ENCODE peak calls at places on chromosomes 11 and 22, in seven cellular contexts. One of them, this sample, is unnamed. For H3K79me2 and H3K4me1, the result is how much of the 10 kb centered on the place peaks cover.

GRCh38 chr11:34192481-34193401 is 87.3 kb downstream of the NAT10 start:
- DNase-seq in neural progenitor cell: peak
- DNase-seq in OCI-LY7: no peak
- DNase-seq in H9: no peak
- DNase-seq in HepG2: no peak
- DNase-seq in osteoblast: peak
- DNase-seq in fibroblast of lung: peak
- DNase-seq in this sample: peak

GRCh38 chr11:1843098-1843473 is 4.3 kb downstream of the TNNI2 start:
- DNase-seq in neural progenitor cell: no peak
- DNase-seq in OCI-LY7: no peak
- DNase-seq in H9: no peak
- DNase-seq in HepG2: no peak
- DNase-seq in osteoblast: no peak
- DNase-seq in fibroblast of lung: no peak
- DNase-seq in this sample: no peak

GRCh38 chr11:7584910-7585309 is 71.1 kb downstream of the PPFIBP2 start:
- DNase-seq in neural progenitor cell: no peak
- DNase-seq in OCI-LY7: no peak
- DNase-seq in H9: no peak
- DNase-seq in HepG2: no peak
- DNase-seq in osteoblast: no peak
- DNase-seq in fibroblast of lung: no peak
- DNase-seq in this sample: no peak

GRCh38 chr11:86742436-86742805 is 57.9 kb upstream of the PRSS23 start:
- DNase-seq in neural progenitor cell: no peak
- DNase-seq in OCI-LY7: no peak
- DNase-seq in H9: no peak
- DNase-seq in HepG2: no peak
- DNase-seq in osteoblast: no peak
- DNase-seq in fibroblast of lung: no peak
- DNase-seq in this sample: no peak

GRCh38 chr11:102111011-102111786 is 952 bp downstream of the YAP1 start:
- DNase-seq in neural progenitor cell: peak
- DNase-seq in OCI-LY7: no peak
- DNase-seq in H9: peak
- DNase-seq in HepG2: peak
- DNase-seq in osteoblast: peak
- DNase-seq in fibroblast of lung: peak
- DNase-seq in this sample: peak

GRCh38 chr22:34902335-34902734 is 163.6 kb upstream of the ISX start:
- DNase-seq in neural progenitor cell: no peak
- DNase-seq in OCI-LY7: no peak
- DNase-seq in H9: no peak
- DNase-seq in HepG2: no peak
- DNase-seq in osteoblast: no peak
- DNase-seq in fibroblast of lung: no peak
- DNase-seq in this sample: no peak

GRCh38 chr11:3737386-3737933 is 59.9 kb downstream of the NUP98 start:
- DNase-seq in neural progenitor cell: no peak
- DNase-seq in OCI-LY7: no peak
- DNase-seq in H9: no peak
- DNase-seq in HepG2: no peak
- DNase-seq in osteoblast: no peak
- DNase-seq in fibroblast of lung: no peak
- DNase-seq in this sample: no peak

GRCh38 chr11:16363709-16364108 is 7.4 kb upstream of the SOX6 start:
- DNase-seq in neural progenitor cell: no peak
- DNase-seq in OCI-LY7: no peak
- DNase-seq in H9: no peak
- DNase-seq in HepG2: no peak
- DNase-seq in osteoblast: no peak
- DNase-seq in fibroblast of lung: no peak
- DNase-seq in this sample: no peak

GRCh38 chr11:118913411-118914125 is 12.2 kb downstream of the BCL9L start:
- DNase-seq in neural progenitor cell: peak
- DNase-seq in OCI-LY7: no peak
- DNase-seq in H9: peak
- DNase-seq in HepG2: no peak
- DNase-seq in osteoblast: peak
- DNase-seq in fibroblast of lung: no peak
- DNase-seq in this sample: peak

GRCh38 chr11:44648109-44648508 is 78.7 kb upstream of the TSPAN18 start:
- DNase-seq in neural progenitor cell: no peak
- DNase-seq in OCI-LY7: no peak
- DNase-seq in H9: no peak
- DNase-seq in HepG2: no peak
- DNase-seq in osteoblast: no peak
- DNase-seq in fibroblast of lung: no peak
- DNase-seq in this sample: no peak

GRCh38 chr11:8913961-8914660 is 3.1 kb downstream of the AKIP1 start:
- DNase-seq in neural progenitor cell: peak
- DNase-seq in OCI-LY7: peak
- DNase-seq in H9: peak
- DNase-seq in HepG2: peak
- DNase-seq in osteoblast: peak
- DNase-seq in fibroblast of lung: peak
- DNase-seq in this sample: no peak

GRCh38 chr22:42641801-42642413 is 1.5 kb upstream of the ATP5MGL start:
- DNase-seq in neural progenitor cell: no peak
- DNase-seq in OCI-LY7: no peak
- DNase-seq in H9: no peak
- DNase-seq in HepG2: peak
- DNase-seq in osteoblast: peak
- DNase-seq in fibroblast of lung: peak
- DNase-seq in this sample: no peak

GRCh38 chr22:42644422-42645340 is 4.3 kb upstream of the ATP5MGL start:
- DNase-seq in neural progenitor cell: no peak
- DNase-seq in OCI-LY7: no peak
- DNase-seq in H9: peak
- DNase-seq in HepG2: no peak
- DNase-seq in osteoblast: peak
- DNase-seq in fibroblast of lung: peak
- DNase-seq in this sample: no peak

GRCh38 chr22:42645341-42645937 is 3.8 kb downstream of the CYB5R3 start:
- DNase-seq in neural progenitor cell: no peak
- DNase-seq in OCI-LY7: no peak
- DNase-seq in H9: peak
- DNase-seq in HepG2: no peak
- DNase-seq in osteoblast: peak
- DNase-seq in fibroblast of lung: no peak
- DNase-seq in this sample: no peak

GRCh38 chr22:42643632-42644421 is 3.4 kb upstream of the ATP5MGL start:
- DNase-seq in neural progenitor cell: no peak
- DNase-seq in OCI-LY7: no peak
- DNase-seq in H9: no peak
- DNase-seq in HepG2: no peak
- DNase-seq in osteoblast: peak
- DNase-seq in fibroblast of lung: no peak
- DNase-seq in this sample: no peak

GRCh38 chr22:42642801-42643631 is 2.6 kb upstream of the ATP5MGL start:
- DNase-seq in neural progenitor cell: peak
- DNase-seq in OCI-LY7: no peak
- DNase-seq in H9: no peak
- DNase-seq in HepG2: no peak
- DNase-seq in osteoblast: peak
- DNase-seq in fibroblast of lung: no peak
- DNase-seq in this sample: no peak
- H3K79me2 ChIP-seq in neural progenitor cell: half or more
- H3K79me2 ChIP-seq in OCI-LY7: under half
- H3K79me2 ChIP-seq in H9: under half
- H3K79me2 ChIP-seq in HepG2: half or more
- H3K79me2 ChIP-seq in osteoblast: half or more
- H3K79me2 ChIP-seq in fibroblast of lung: half or more
- H3K79me2 ChIP-seq in this sample: under half

DNA sequence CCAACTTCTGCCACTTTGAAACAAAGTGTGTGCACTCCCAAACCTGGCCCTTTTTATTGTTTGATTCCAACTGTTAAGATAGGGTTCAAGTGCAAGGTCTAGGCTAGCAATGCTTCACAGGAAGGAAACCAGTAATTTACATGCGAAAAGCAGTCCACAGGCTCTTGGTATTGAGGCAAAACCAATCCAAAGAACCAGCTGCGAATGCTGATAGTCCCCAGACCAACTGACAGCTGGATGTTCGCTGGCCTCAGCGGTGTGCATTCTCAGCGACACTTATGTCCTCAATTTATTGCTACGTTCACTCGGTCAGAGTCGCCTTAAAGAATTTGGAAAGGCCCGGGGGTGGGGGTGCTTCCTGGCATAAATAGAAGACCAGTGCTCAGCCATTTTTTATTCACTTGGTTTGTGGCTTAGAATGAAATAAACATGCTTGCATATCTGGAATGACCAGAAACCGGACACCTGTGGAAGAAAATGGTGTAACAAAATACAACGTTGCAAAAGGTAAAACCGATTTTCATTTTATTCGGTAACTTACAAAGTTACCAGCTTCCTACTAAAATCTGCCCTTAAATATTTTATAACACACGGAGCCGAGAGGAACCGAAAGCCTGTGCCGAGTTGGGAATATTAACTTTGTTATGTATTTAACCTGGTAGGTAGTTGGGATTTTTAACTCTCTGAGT is 1.6 kb downstream of the CPT1A start:
- DNase-seq in neural progenitor cell: peak
- DNase-seq in OCI-LY7: peak
- DNase-seq in H9: peak
- DNase-seq in HepG2: no peak
- DNase-seq in osteoblast: no peak
- DNase-seq in fibroblast of lung: no peak
- DNase-seq in this sample: peak
- H3K4me1 ChIP-seq in neural progenitor cell: under half
- H3K4me1 ChIP-seq in OCI-LY7: under half
- H3K4me1 ChIP-seq in H9: under half
- H3K4me1 ChIP-seq in HepG2: half or more
- H3K4me1 ChIP-seq in osteoblast: under half
- H3K4me1 ChIP-seq in fibroblast of lung: under half
- H3K4me1 ChIP-seq in this sample: under half

DNA sequence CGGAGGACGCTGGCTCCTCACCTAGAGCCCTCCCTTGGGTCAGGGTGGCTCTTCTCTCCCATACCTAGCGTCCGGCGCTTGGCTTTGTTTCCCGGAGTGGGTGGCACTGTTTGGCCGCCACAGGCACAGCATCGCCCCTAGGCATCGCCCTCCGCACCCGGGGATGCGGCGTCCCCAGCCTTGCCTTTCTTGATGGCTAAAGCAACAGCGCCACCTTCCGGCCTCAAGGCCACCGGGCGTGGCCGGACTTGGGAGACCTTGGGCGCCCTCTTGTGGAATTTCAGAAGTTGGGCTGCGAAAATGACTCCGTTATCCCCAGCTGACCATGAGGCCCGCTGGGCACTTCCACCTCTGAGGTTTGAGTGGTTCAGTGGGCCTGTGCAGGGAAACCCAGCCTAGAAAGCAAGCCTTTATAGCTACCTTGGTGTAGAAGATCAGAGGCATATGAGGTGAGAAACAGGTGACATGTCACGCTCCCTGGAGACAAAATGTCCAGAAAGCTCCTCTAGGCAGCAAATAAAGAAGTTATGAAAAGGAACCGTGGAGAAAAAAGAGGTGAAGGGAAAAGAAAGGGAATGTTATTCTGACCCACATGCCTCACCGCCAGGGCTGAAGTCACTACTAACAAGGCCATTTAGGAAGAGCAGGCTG is 54.3 kb downstream of the SNX19 start:
- DNase-seq in neural progenitor cell: peak
- DNase-seq in OCI-LY7: peak
- DNase-seq in H9: peak
- DNase-seq in HepG2: peak
- DNase-seq in osteoblast: peak
- DNase-seq in fibroblast of lung: peak
- DNase-seq in this sample: peak
- H3K79me2 ChIP-seq in neural progenitor cell: under half
- H3K79me2 ChIP-seq in OCI-LY7: under half
- H3K79me2 ChIP-seq in H9: under half
- H3K79me2 ChIP-seq in HepG2: under half
- H3K79me2 ChIP-seq in osteoblast: under half
- H3K79me2 ChIP-seq in fibroblast of lung: under half
- H3K79me2 ChIP-seq in this sample: under half

DNA sequence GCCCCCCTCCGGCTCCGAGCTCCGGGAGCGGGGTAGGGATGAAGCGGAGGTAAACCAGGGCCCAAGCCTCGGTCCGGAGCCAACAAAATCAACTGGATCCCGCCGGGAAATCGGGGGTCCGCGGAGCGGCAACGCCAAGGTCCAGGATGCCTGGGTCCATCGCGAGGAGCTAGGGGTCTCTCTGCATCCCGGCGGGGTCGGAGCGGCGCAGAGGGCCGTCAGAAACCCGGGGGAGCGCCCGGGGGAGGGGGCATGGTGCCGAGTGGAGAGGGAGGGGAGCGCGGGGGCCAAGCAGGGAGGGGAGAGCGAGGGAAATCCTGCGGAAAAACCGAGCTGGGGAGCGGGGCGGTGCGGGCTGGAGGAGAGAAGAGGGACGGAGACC is 51.8 kb downstream of the SLC22A12 start:
- DNase-seq in neural progenitor cell: peak
- DNase-seq in OCI-LY7: no peak
- DNase-seq in H9: no peak
- DNase-seq in HepG2: no peak
- DNase-seq in osteoblast: peak
- DNase-seq in fibroblast of lung: no peak
- DNase-seq in this sample: no peak
- H3K4me1 ChIP-seq in neural progenitor cell: under half
- H3K4me1 ChIP-seq in OCI-LY7: under half
- H3K4me1 ChIP-seq in H9: under half
- H3K4me1 ChIP-seq in HepG2: under half
- H3K4me1 ChIP-seq in osteoblast: under half
- H3K4me1 ChIP-seq in fibroblast of lung: under half
- H3K4me1 ChIP-seq in this sample: under half

GRCh38 chr11:75561426-75562047 is 516 bp upstream of the SERPINH1 start:
- DNase-seq in neural progenitor cell: no peak
- DNase-seq in OCI-LY7: no peak
- DNase-seq in H9: peak
- DNase-seq in HepG2: no peak
- DNase-seq in osteoblast: peak
- DNase-seq in fibroblast of lung: no peak
- DNase-seq in this sample: no peak
- H3K79me2 ChIP-seq in neural progenitor cell: under half
- H3K79me2 ChIP-seq in OCI-LY7: under half
- H3K79me2 ChIP-seq in H9: under half
- H3K79me2 ChIP-seq in HepG2: under half
- H3K79me2 ChIP-seq in osteoblast: under half
- H3K79me2 ChIP-seq in fibroblast of lung: under half
- H3K79me2 ChIP-seq in this sample: under half

GRCh38 chr11:65488273-65489058 is 10.4 kb upstream of the MALAT1 start:
- DNase-seq in neural progenitor cell: no peak
- DNase-seq in OCI-LY7: peak
- DNase-seq in H9: no peak
- DNase-seq in HepG2: no peak
- DNase-seq in osteoblast: no peak
- DNase-seq in fibroblast of lung: peak
- DNase-seq in this sample: no peak
- H3K4me1 ChIP-seq in neural progenitor cell: half or more
- H3K4me1 ChIP-seq in OCI-LY7: half or more
- H3K4me1 ChIP-seq in H9: under half
- H3K4me1 ChIP-seq in HepG2: half or more
- H3K4me1 ChIP-seq in osteoblast: half or more
- H3K4me1 ChIP-seq in fibroblast of lung: half or more
- H3K4me1 ChIP-seq in this sample: half or more

DNA sequence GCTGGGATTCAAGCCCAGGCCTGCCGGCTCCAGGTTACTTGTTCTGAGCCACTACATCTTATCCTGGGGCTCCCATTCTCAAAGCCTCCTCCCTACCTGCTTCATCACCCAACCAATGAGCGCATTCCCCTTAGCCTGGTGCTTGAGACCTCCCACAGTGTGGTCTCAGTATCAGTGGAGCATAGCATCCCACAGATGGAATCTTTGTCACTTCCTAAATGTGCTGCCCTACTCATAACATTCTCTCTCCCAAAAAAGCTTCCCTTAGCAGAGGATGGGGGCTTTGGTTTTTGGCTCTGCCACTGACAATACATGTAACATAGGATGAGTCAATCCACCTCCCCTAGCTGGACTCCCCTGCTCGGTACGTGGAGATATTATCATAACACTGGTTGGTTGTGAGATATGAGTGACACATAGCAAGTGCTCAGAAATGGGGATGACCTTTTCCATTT is 28.8 kb downstream of the TEAD1 start:
- DNase-seq in neural progenitor cell: no peak
- DNase-seq in OCI-LY7: no peak
- DNase-seq in H9: no peak
- DNase-seq in HepG2: no peak
- DNase-seq in osteoblast: no peak
- DNase-seq in fibroblast of lung: no peak
- DNase-seq in this sample: no peak
- H3K79me2 ChIP-seq in neural progenitor cell: half or more
- H3K79me2 ChIP-seq in OCI-LY7: under half
- H3K79me2 ChIP-seq in H9: under half
- H3K79me2 ChIP-seq in HepG2: half or more
- H3K79me2 ChIP-seq in osteoblast: half or more
- H3K79me2 ChIP-seq in fibroblast of lung: half or more
- H3K79me2 ChIP-seq in this sample: half or more